ENCODE peak calls at places on chromosomes 5 and 9, in ten cellular contexts. One of them, this sample, is unnamed.

GRCh38 chr5:96717874-96718273 is 55.7 kb downstream of the CAST start:
- DNase-seq in hepatocyte: no peak
- DNase-seq in GM23248: no peak
- DNase-seq in neural progenitor cell: no peak
- DNase-seq in HepG2: no peak
- DNase-seq in HCT116: no peak
- DNase-seq in osteoblast: no peak
- DNase-seq in fibroblast of lung: no peak
- DNase-seq in H9: no peak
- DNase-seq in PC-3: no peak
- DNase-seq in this sample: no peak

GRCh38 chr5:42951169-42951846 is 88.8 kb downstream of the ANXA2R start:
- DNase-seq in hepatocyte: no peak
- DNase-seq in GM23248: peak; percentile 77
- DNase-seq in neural progenitor cell: no peak
- DNase-seq in HepG2: no peak
- DNase-seq in HCT116: no peak
- DNase-seq in osteoblast: peak; percentile 69
- DNase-seq in fibroblast of lung: peak; percentile 66
- DNase-seq in H9: no peak
- DNase-seq in PC-3: no peak
- DNase-seq in this sample: peak; percentile 25

GRCh38 chr5:16666861-16667481 is 50.2 kb upstream of the RETREG1 start:
- DNase-seq in hepatocyte: no peak
- DNase-seq in GM23248: peak; percentile 29
- DNase-seq in neural progenitor cell: peak; percentile 29
- DNase-seq in HepG2: peak; percentile 7
- DNase-seq in HCT116: no peak
- DNase-seq in osteoblast: peak; percentile 54
- DNase-seq in fibroblast of lung: peak; percentile 48
- DNase-seq in H9: no peak
- DNase-seq in PC-3: peak; percentile 50
- DNase-seq in this sample: no peak

GRCh38 chr9:127742435-127743088 is 7.5 kb upstream of the TOR2A start:
- DNase-seq in hepatocyte: peak; percentile 68
- DNase-seq in GM23248: peak; percentile 78
- DNase-seq in neural progenitor cell: peak; percentile 90
- DNase-seq in HepG2: no peak
- DNase-seq in HCT116: no peak
- DNase-seq in osteoblast: peak; percentile 93
- DNase-seq in fibroblast of lung: peak; percentile 48
- DNase-seq in H9: peak; percentile 98
- DNase-seq in PC-3: no peak
- DNase-seq in this sample: no peak

GRCh38 chr5:11400312-11400711 is 503.9 kb downstream of the CTNND2 start:
- DNase-seq in hepatocyte: no peak
- DNase-seq in GM23248: no peak
- DNase-seq in neural progenitor cell: no peak
- DNase-seq in HepG2: no peak
- DNase-seq in HCT116: no peak
- DNase-seq in osteoblast: no peak
- DNase-seq in fibroblast of lung: no peak
- DNase-seq in H9: no peak
- DNase-seq in PC-3: no peak
- DNase-seq in this sample: no peak

GRCh38 chr5:128436825-128437224 is 101.2 kb downstream of the FBN2 start:
- DNase-seq in hepatocyte: peak; percentile 42
- DNase-seq in GM23248: peak; percentile 65
- DNase-seq in neural progenitor cell: no peak
- DNase-seq in HepG2: peak; percentile 9
- DNase-seq in HCT116: peak; percentile 76
- DNase-seq in osteoblast: no peak
- DNase-seq in fibroblast of lung: peak; percentile 53
- DNase-seq in H9: no peak
- DNase-seq in PC-3: peak; percentile 84
- DNase-seq in this sample: no peak

GRCh38 chr5:65480306-65480865 is 1.3 kb downstream of the ADAMTS6 start:
- DNase-seq in hepatocyte: peak; percentile 75
- DNase-seq in GM23248: peak; percentile 84
- DNase-seq in neural progenitor cell: peak; percentile 28
- DNase-seq in HepG2: peak; percentile 73
- DNase-seq in HCT116: no peak
- DNase-seq in osteoblast: no peak
- DNase-seq in fibroblast of lung: peak; percentile 91
- DNase-seq in H9: no peak
- DNase-seq in PC-3: peak; percentile 43
- DNase-seq in this sample: peak; percentile 69

GRCh38 chr9:17688834-17689233 is 110.0 kb downstream of the SH3GL2 start:
- DNase-seq in hepatocyte: no peak
- DNase-seq in GM23248: no peak
- DNase-seq in neural progenitor cell: no peak
- DNase-seq in HepG2: no peak
- DNase-seq in HCT116: no peak
- DNase-seq in osteoblast: no peak
- DNase-seq in fibroblast of lung: no peak
- DNase-seq in H9: no peak
- DNase-seq in PC-3: no peak
- DNase-seq in this sample: no peak

GRCh38 chr9:120818595-120818994 is 24.1 kb downstream of the PSMD5 start:
- DNase-seq in hepatocyte: no peak
- DNase-seq in GM23248: no peak
- DNase-seq in neural progenitor cell: no peak
- DNase-seq in HepG2: no peak
- DNase-seq in HCT116: no peak
- DNase-seq in osteoblast: no peak
- DNase-seq in fibroblast of lung: no peak
- DNase-seq in H9: no peak
- DNase-seq in PC-3: no peak
- DNase-seq in this sample: no peak

GRCh38 chr5:35938518-35939227 is at the start of gene CAPSL:
- DNase-seq in hepatocyte: peak; percentile 81
- DNase-seq in GM23248: peak; percentile 38
- DNase-seq in neural progenitor cell: peak; percentile 74
- DNase-seq in HepG2: no peak
- DNase-seq in HCT116: peak; percentile 36
- DNase-seq in osteoblast: no peak
- DNase-seq in fibroblast of lung: peak; percentile 79
- DNase-seq in H9: peak; percentile 95
- DNase-seq in PC-3: peak; percentile 64
- DNase-seq in this sample: peak; percentile 31

GRCh38 chr9:16915126-16915831 is 44.8 kb upstream of the BNC2 start:
- DNase-seq in hepatocyte: no peak
- DNase-seq in GM23248: peak; percentile 54
- DNase-seq in neural progenitor cell: no peak
- DNase-seq in HepG2: no peak
- DNase-seq in HCT116: no peak
- DNase-seq in osteoblast: peak; percentile 86
- DNase-seq in fibroblast of lung: no peak
- DNase-seq in H9: no peak
- DNase-seq in PC-3: no peak
- DNase-seq in this sample: no peak

GRCh38 chr9:75891277-75892167 is 1.0 kb downstream of the PCSK5 start:
- DNase-seq in hepatocyte: peak; percentile 67
- DNase-seq in GM23248: peak; percentile 51
- DNase-seq in neural progenitor cell: peak; percentile 60
- DNase-seq in HepG2: no peak
- DNase-seq in HCT116: peak; percentile 12
- DNase-seq in osteoblast: peak; percentile 63
- DNase-seq in fibroblast of lung: peak; percentile 59
- DNase-seq in H9: peak; percentile 48
- DNase-seq in PC-3: no peak
- DNase-seq in this sample: no peak

GRCh38 chr5:57683036-57683600 is 200.5 kb upstream of the ACTBL2 start:
- DNase-seq in hepatocyte: no peak
- DNase-seq in GM23248: no peak
- DNase-seq in neural progenitor cell: no peak
- DNase-seq in HepG2: no peak
- DNase-seq in HCT116: no peak
- DNase-seq in osteoblast: no peak
- DNase-seq in fibroblast of lung: peak; percentile 70
- DNase-seq in H9: no peak
- DNase-seq in PC-3: no peak
- DNase-seq in this sample: no peak

GRCh38 chr9:5336683-5337082 is 3.0 kb downstream of the RLN1 start:
- DNase-seq in hepatocyte: no peak
- DNase-seq in GM23248: no peak
- DNase-seq in neural progenitor cell: no peak
- DNase-seq in HepG2: no peak
- DNase-seq in HCT116: no peak
- DNase-seq in osteoblast: no peak
- DNase-seq in fibroblast of lung: no peak
- DNase-seq in H9: no peak
- DNase-seq in PC-3: no peak
- DNase-seq in this sample: peak; percentile 18

GRCh38 chr9:100521282-100521681 is 48.3 kb downstream of the TMEFF1 start:
- DNase-seq in hepatocyte: no peak
- DNase-seq in GM23248: no peak
- DNase-seq in neural progenitor cell: no peak
- DNase-seq in HepG2: no peak
- DNase-seq in HCT116: no peak
- DNase-seq in osteoblast: no peak
- DNase-seq in fibroblast of lung: no peak
- DNase-seq in H9: no peak
- DNase-seq in PC-3: no peak
- DNase-seq in this sample: no peak
- H3K79me2 ChIP-seq in hepatocyte: no peaks in the 10 kb centered on the region
- H3K79me2 ChIP-seq in GM23248: no peaks in the 10 kb centered on the region
- H3K79me2 ChIP-seq in neural progenitor cell: peaks cover 76% of the 10 kb centered on the region
- H3K79me2 ChIP-seq in HepG2: no peaks in the 10 kb centered on the region
- H3K79me2 ChIP-seq in HCT116: no peaks in the 10 kb centered on the region
- H3K79me2 ChIP-seq in osteoblast: no peaks in the 10 kb centered on the region
- H3K79me2 ChIP-seq in fibroblast of lung: no peaks in the 10 kb centered on the region
- H3K79me2 ChIP-seq in H9: no peaks in the 10 kb centered on the region
- H3K79me2 ChIP-seq in PC-3: no peaks in the 10 kb centered on the region
- H3K79me2 ChIP-seq in this sample: no peaks in the 10 kb centered on the region

GRCh38 chr5:133251296-133252132 is 199.7 kb downstream of the HSPA4 start:
- DNase-seq in hepatocyte: peak; percentile 43
- DNase-seq in GM23248: no peak
- DNase-seq in neural progenitor cell: no peak
- DNase-seq in HepG2: peak; percentile 37
- DNase-seq in HCT116: no peak
- DNase-seq in osteoblast: no peak
- DNase-seq in fibroblast of lung: no peak
- DNase-seq in H9: no peak
- DNase-seq in PC-3: peak; percentile 59
- DNase-seq in this sample: no peak
- H3K4me1 ChIP-seq in hepatocyte: no peaks in the 10 kb centered on the region
- H3K4me1 ChIP-seq in GM23248: no peaks in the 10 kb centered on the region
- H3K4me1 ChIP-seq in neural progenitor cell: peaks cover 17% of the 10 kb centered on the region
- H3K4me1 ChIP-seq in HepG2: peaks cover 53% of the 10 kb centered on the region
- H3K4me1 ChIP-seq in HCT116: peaks cover 6% of the 10 kb centered on the region
- H3K4me1 ChIP-seq in osteoblast: no peaks in the 10 kb centered on the region
- H3K4me1 ChIP-seq in fibroblast of lung: no peaks in the 10 kb centered on the region
- H3K4me1 ChIP-seq in H9: no peaks in the 10 kb centered on the region
- H3K4me1 ChIP-seq in PC-3: peaks cover 17% of the 10 kb centered on the region
- H3K4me1 ChIP-seq in this sample: no peaks in the 10 kb centered on the region

GRCh38 chr5:173513521-173513991 is 102.9 kb downstream of the BOD1 start:
- DNase-seq in hepatocyte: no peak
- DNase-seq in GM23248: peak; percentile 42
- DNase-seq in neural progenitor cell: no peak
- DNase-seq in HepG2: no peak
- DNase-seq in HCT116: no peak
- DNase-seq in osteoblast: no peak
- DNase-seq in fibroblast of lung: no peak
- DNase-seq in H9: no peak
- DNase-seq in PC-3: peak; percentile 36
- DNase-seq in this sample: no peak
- H3K79me2 ChIP-seq in hepatocyte: no peaks in the 10 kb centered on the region
- H3K79me2 ChIP-seq in GM23248: no peaks in the 10 kb centered on the region
- H3K79me2 ChIP-seq in neural progenitor cell: no peaks in the 10 kb centered on the region
- H3K79me2 ChIP-seq in HepG2: no peaks in the 10 kb centered on the region
- H3K79me2 ChIP-seq in HCT116: no peaks in the 10 kb centered on the region
- H3K79me2 ChIP-seq in osteoblast: no peaks in the 10 kb centered on the region
- H3K79me2 ChIP-seq in fibroblast of lung: no peaks in the 10 kb centered on the region
- H3K79me2 ChIP-seq in H9: no peaks in the 10 kb centered on the region
- H3K79me2 ChIP-seq in PC-3: no peaks in the 10 kb centered on the region
- H3K79me2 ChIP-seq in this sample: no peaks in the 10 kb centered on the region

GRCh38 chr9:136083558-136084190 is 11.4 kb downstream of the NACC2 start:
- DNase-seq in hepatocyte: no peak
- DNase-seq in GM23248: no peak
- DNase-seq in neural progenitor cell: peak; percentile 0
- DNase-seq in HepG2: no peak
- DNase-seq in HCT116: no peak
- DNase-seq in osteoblast: peak; percentile 73
- DNase-seq in fibroblast of lung: no peak
- DNase-seq in H9: peak; percentile 15
- DNase-seq in PC-3: no peak
- DNase-seq in this sample: no peak

GRCh38 chr9:136086213-136086881 is 8.7 kb downstream of the NACC2 start:
- DNase-seq in hepatocyte: no peak
- DNase-seq in GM23248: no peak
- DNase-seq in neural progenitor cell: peak; percentile 1
- DNase-seq in HepG2: no peak
- DNase-seq in HCT116: no peak
- DNase-seq in osteoblast: peak; percentile 92
- DNase-seq in fibroblast of lung: no peak
- DNase-seq in H9: peak; percentile 30
- DNase-seq in PC-3: no peak
- DNase-seq in this sample: no peak

GRCh38 chr9:136082496-136083361 is 12.4 kb downstream of the NACC2 start:
- DNase-seq in hepatocyte: no peak
- DNase-seq in GM23248: no peak
- DNase-seq in neural progenitor cell: peak; percentile 1
- DNase-seq in HepG2: no peak
- DNase-seq in HCT116: no peak
- DNase-seq in osteoblast: peak; percentile 79
- DNase-seq in fibroblast of lung: no peak
- DNase-seq in H9: peak; percentile 12
- DNase-seq in PC-3: no peak
- DNase-seq in this sample: no peak

GRCh38 chr9:136085815-136086212 is 9.3 kb downstream of the NACC2 start:
- DNase-seq in hepatocyte: no peak
- DNase-seq in GM23248: no peak
- DNase-seq in neural progenitor cell: no peak
- DNase-seq in HepG2: no peak
- DNase-seq in HCT116: no peak
- DNase-seq in osteoblast: no peak
- DNase-seq in fibroblast of lung: no peak
- DNase-seq in H9: peak; percentile 23
- DNase-seq in PC-3: no peak
- DNase-seq in this sample: no peak

GRCh38 chr9:136084191-136084944 is 10.7 kb downstream of the NACC2 start:
- DNase-seq in hepatocyte: no peak
- DNase-seq in GM23248: no peak
- DNase-seq in neural progenitor cell: peak; percentile 1
- DNase-seq in HepG2: no peak
- DNase-seq in HCT116: no peak
- DNase-seq in osteoblast: peak; percentile 80
- DNase-seq in fibroblast of lung: no peak
- DNase-seq in H9: peak; percentile 25
- DNase-seq in PC-3: no peak
- DNase-seq in this sample: no peak
- H3K4me1 ChIP-seq in hepatocyte: no peaks in the 10 kb centered on the region
- H3K4me1 ChIP-seq in GM23248: no peaks in the 10 kb centered on the region
- H3K4me1 ChIP-seq in neural progenitor cell: peaks cover 9% of the 10 kb centered on the region
- H3K4me1 ChIP-seq in HepG2: no peaks in the 10 kb centered on the region
- H3K4me1 ChIP-seq in HCT116: peaks cover 5% of the 10 kb centered on the region
- H3K4me1 ChIP-seq in osteoblast: no peaks in the 10 kb centered on the region
- H3K4me1 ChIP-seq in fibroblast of lung: no peaks in the 10 kb centered on the region
- H3K4me1 ChIP-seq in H9: no peaks in the 10 kb centered on the region
- H3K4me1 ChIP-seq in PC-3: no peaks in the 10 kb centered on the region
- H3K4me1 ChIP-seq in this sample: peaks cover 11% of the 10 kb centered on the region

This sample was measured in OCI-LY7.